ENCODE peak calls at places on chromosomes 7 and 10, in five cellular contexts. I is epithelial cell of esophagus, P is heart left ventricle, V is sigmoid colon, C is astrocyte of the spinal cord. E is an unnamed sample.

GRCh38 chr7:139091677-139091996 is 17.9 kb downstream of the ZC3HAV1 start:
- DNase-seq in P (no peak), V (no peak), C (no peak), I (no peak), E (no peak)

GRCh38 chr7:52197234-52197633 is 838.2 kb upstream of the POM121L12 start:
- DNase-seq in I (no peak), P (no peak), C (no peak), V (no peak), E (no peak)

GRCh38 chr10:60816624-60817023 is 38.3 kb downstream of the CDK1 start:
- DNase-seq in V (peak; percentile 71), I (peak; percentile 78), P (no peak), C (peak; percentile 91), E (peak; percentile 12)

GRCh38 chr10:35372329-35372728 is 36.0 kb downstream of the CCNY start:
- DNase-seq in P (peak; percentile 82), V (peak; percentile 83), I (peak; percentile 94), C (peak; percentile 68), E (no peak)

GRCh38 chr7:48611993-48612392 is 312.4 kb upstream of the CDC14C start:
- DNase-seq in P (no peak), C (peak; percentile 22), I (peak; percentile 34), V (no peak), E (no peak)

GRCh38 chr7:133027397-133027796 is 54.5 kb downstream of the CHCHD3 start:
- DNase-seq in P (no peak), C (no peak), V (no peak), I (no peak), E (no peak)

GRCh38 chr7:23120106-23120505 is 14.5 kb downstream of the KLHL7 start:
- DNase-seq in P (no peak), C (no peak), V (no peak), I (no peak), E (no peak)

GRCh38 chr10:86413046-86413728 is 46.6 kb upstream of the GRID1 start:
- DNase-seq in V (no peak), I (no peak), P (no peak), C (peak; percentile 44), E (peak; percentile 81)

GRCh38 chr7:142359694-142360279 is 101.9 kb upstream of the PRSS58 start:
- DNase-seq in V (no peak), C (no peak), I (no peak), P (no peak), E (no peak)

GRCh38 chr10:52334595-52334994 is 20.5 kb downstream of the DKK1 start:
- DNase-seq in I (peak; percentile 56), C (peak; percentile 52), P (no peak), V (no peak), E (no peak)

GRCh38 chr7:105693576-105693975 is 112.3 kb upstream of the EFCAB10 start:
- DNase-seq in C (no peak), I (no peak), P (no peak), V (no peak), E (no peak)

GRCh38 chr7:126535176-126535575 is 717.6 kb downstream of the GRM8 start:
- DNase-seq in V (no peak), I (no peak), C (no peak), P (no peak), E (no peak)

GRCh38 chr7:137820677-137821420 is 25.9 kb downstream of the DGKI start:
- DNase-seq in C (peak; percentile 76), I (peak; percentile 5), V (peak; percentile 68), P (peak; percentile 83), E (peak; percentile 65)

GRCh38 chr7:116663744-116664143 is 8.3 kb upstream of the MET start:
- DNase-seq in C (no peak), P (no peak), I (no peak), V (no peak), E (no peak)

GRCh38 chr10:100245484-100246220 is 16.3 kb upstream of the CHUK start:
- DNase-seq in V (no peak), C (no peak), P (no peak), I (no peak), E (no peak)

GRCh38 chr10:69327463-69328345 is 49.4 kb downstream of the HK1 start:
- DNase-seq in P (peak; percentile 87), V (peak; percentile 93), I (peak; percentile 85), C (peak; percentile 62), E (peak; percentile 47)

GRCh38 chr7:39811161-39811614 is 138.9 kb upstream of the CDK13 start:
- DNase-seq in I (peak; percentile 77), C (peak; percentile 13), V (no peak), P (no peak), E (no peak)

GRCh38 chr7:39810710-39811109 is 139.3 kb upstream of the CDK13 start:
- DNase-seq in C (no peak), V (no peak), I (peak; percentile 69), P (no peak), E (no peak)

GRCh38 chr7:39810204-39810642 is 139.8 kb upstream of the CDK13 start:
- DNase-seq in C (no peak), P (no peak), I (peak; percentile 51), V (no peak), E (no peak)
- TF ChIP-seq CTCF in C (no peak), P (no peak), I (peak; percentile 28), V (no peak), E (no peak)

DNA sequence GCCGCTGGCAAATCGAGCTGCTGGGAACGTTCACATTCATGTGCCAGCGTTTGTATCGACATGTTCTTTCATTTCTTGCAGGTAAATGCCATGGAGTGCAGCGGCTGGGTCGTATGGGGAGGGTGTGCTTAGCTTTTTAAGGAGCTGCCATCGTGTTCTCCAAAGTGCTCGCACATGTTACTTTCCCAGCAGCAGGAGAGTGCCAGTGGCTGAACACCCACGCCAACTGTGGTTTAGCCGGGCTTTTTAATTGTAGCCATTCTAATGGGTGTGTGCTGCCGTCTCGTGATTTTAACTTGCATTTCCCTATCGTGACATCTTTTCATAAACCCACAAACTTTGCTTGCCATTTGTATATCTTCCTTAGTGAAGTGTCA is 11.6 kb upstream of the BNIP3 start:
- DNase-seq in V (peak; percentile 28), P (no peak), I (no peak), C (no peak), E (no peak)
- H3K4me3 ChIP-seq in V (no peak overlapping the region), P (no peak overlapping the region), I (no peak overlapping the region), C (no peak overlapping the region), E (no peak overlapping the region)

GRCh38 chr7:81956520-81956919 is 186.7 kb upstream of the HGF start:
- DNase-seq in V (no peak), P (no peak), I (peak; percentile 23), C (peak; percentile 52), E (no peak)
- TF ChIP-seq CTCF in V (peak; percentile 7), P (peak; percentile 31), I (peak; percentile 38), C (peak; percentile 61), E (peak; percentile 58)

GRCh38 chr7:44796504-44797328 is at the start of gene PPIA:
- DNase-seq in V (peak; percentile 99), C (peak; percentile 98), P (peak; percentile 99), I (peak; percentile 99), E (peak; percentile 98)

GRCh38 chr7:44797329-44798258 is 1.1 kb downstream of the PPIA start:
- DNase-seq in C (peak; percentile 89), V (peak; percentile 95), P (peak; percentile 94), I (peak; percentile 97), E (peak; percentile 88)

GRCh38 chr7:44796034-44796503 is 412 bp upstream of the PPIA start:
- DNase-seq in V (no peak), P (no peak), I (peak; percentile 47), C (peak; percentile 43), E (no peak)

GRCh38 chr7:44799939-44800338 is 3.5 kb downstream of the PPIA start:
- DNase-seq in P (no peak), V (no peak), I (no peak), C (no peak), E (no peak)

GRCh38 chr7:44798649-44799275 is 2.3 kb downstream of the PPIA start:
- DNase-seq in V (no peak), I (no peak), P (no peak), C (no peak), E (no peak)
- H3K4me3 ChIP-seq in V (peak overlapping the region; percentile 96), I (peak overlapping the region; percentile 97), P (peak overlapping the region; percentile 95), C (peak overlapping the region; percentile 98), E (peak overlapping the region; percentile 96)

E was measured in GM06990.